ENCODE peak calls at places on chromosomes 7 and 10, in six cellular contexts. S, Z, Y, K, U and O are unnamed samples.

GRCh38 chr7:123460616-123461015 is 73.8 kb downstream of the IQUB start:
- DNase-seq in S (peak; percentile 46), Z (no peak), Y (no peak), K (no peak), U (no peak), O (peak; percentile 10)

GRCh38 chr10:43239756-43240155 is 27.1 kb downstream of the RASGEF1A start:
- DNase-seq in S (no peak), Z (no peak), Y (no peak), K (no peak), U (no peak), O (no peak)

GRCh38 chr7:157022681-157023588 is 12.5 kb upstream of the MNX1 start:
- DNase-seq in S (no peak), Z (peak; percentile 67), Y (peak; percentile 37), K (no peak), U (no peak), O (no peak)

GRCh38 chr10:96830511-96831199 is 1.4 kb upstream of the LCOR start:
- DNase-seq in S (peak; percentile 81), Z (peak; percentile 73), Y (peak; percentile 27), K (peak; percentile 75), U (peak; percentile 88), O (peak; percentile 65)

GRCh38 chr10:12400266-12400931 is 51.1 kb downstream of the CAMK1D start:
- DNase-seq in S (peak; percentile 79), Z (no peak), Y (no peak), K (no peak), U (no peak), O (no peak)

GRCh38 chr10:21079330-21079658 is 182.2 kb upstream of the NEBL start:
- DNase-seq in S (no peak), Z (no peak), Y (no peak), K (no peak), U (no peak), O (no peak)

GRCh38 chr7:44144426-44144967 is 3.4 kb upstream of the MYL7 start:
- DNase-seq in S (no peak), Z (no peak), Y (peak; percentile 29), K (no peak), U (no peak), O (no peak)

GRCh38 chr10:8637640-8638039 is 583.2 kb downstream of the GATA3 start:
- DNase-seq in S (no peak), Z (no peak), Y (no peak), K (no peak), U (no peak), O (no peak)

GRCh38 chr7:72544486-72544885 is 132.3 kb upstream of the CALN1 start:
- DNase-seq in S (no peak), Z (no peak), Y (no peak), K (no peak), U (no peak), O (no peak)

GRCh38 chr10:112826018-112826697 is 123.9 kb upstream of the TCF7L2 start:
- DNase-seq in S (no peak), Z (no peak), Y (peak; percentile 44), K (no peak), U (no peak), O (no peak)

GRCh38 chr10:32417906-32418547 is 27.9 kb upstream of the CCDC7 start:
- DNase-seq in S (no peak), Z (no peak), Y (no peak), K (no peak), U (no peak), O (peak; percentile 77)

GRCh38 chr10:43461950-43462349 is 25.0 kb downstream of the ZNF487 start:
- DNase-seq in S (peak; percentile 95), Z (peak; percentile 86), Y (peak; percentile 71), K (peak; percentile 80), U (peak; percentile 84), O (peak; percentile 87)

GRCh38 chr7:134458806-134459698 is at the start of gene AKR1B1:
- DNase-seq in S (no peak), Z (peak; percentile 95), Y (peak; percentile 99), K (peak; percentile 54), U (peak; percentile 98), O (peak; percentile 94)

GRCh38 chr7:131293018-131293417 is 34.7 kb upstream of the MKLN1 start:
- DNase-seq in S (no peak), Z (no peak), Y (no peak), K (no peak), U (no peak), O (peak; percentile 85)

GRCh38 chr10:97549587-97550322 is 22.8 kb upstream of the ANKRD2 start:
- DNase-seq in S (no peak), Z (peak; percentile 69), Y (peak; percentile 56), K (no peak), U (no peak), O (peak; percentile 34)

GRCh38 chr7:132618956-132619305 is 42.7 kb upstream of the PLXNA4 start:
- DNase-seq in S (peak; percentile 18), Z (no peak), Y (no peak), K (no peak), U (no peak), O (peak; percentile 66)

GRCh38 chr7:28618383-28618782 is 206.1 kb downstream of the CREB5 start:
- DNase-seq in S (no peak), Z (no peak), Y (peak; percentile 70), K (no peak), U (no peak), O (no peak)

GRCh38 chr10:810351-810846 is 120.9 kb upstream of the DIP2C start:
- DNase-seq in S (no peak), Z (peak; percentile 76), Y (peak; percentile 71), K (no peak), U (peak; percentile 27), O (no peak)

GRCh38 chr10:12041766-12042408 is 722 bp downstream of the UPF2 start:
- DNase-seq in S (peak; percentile 11), Z (peak; percentile 20), Y (no peak), K (no peak), U (peak; percentile 57), O (peak; percentile 68)

GRCh38 chr7:157538735-157539134 is 201.9 kb downstream of the DNAJB6 start:
- DNase-seq in S (no peak), Z (no peak), Y (no peak), K (no peak), U (no peak), O (no peak)

GRCh38 chr7:95246935-95247370 is 77.4 kb downstream of the PON1 start:
- DNase-seq in S (peak; percentile 73), Z (peak; percentile 88), Y (peak; percentile 55), K (peak; percentile 54), U (peak; percentile 75), O (peak; percentile 81)

GRCh38 chr10:35502697-35503096 is 102.4 kb upstream of the GJD4 start:
- DNase-seq in S (no peak), Z (no peak), Y (no peak), K (no peak), U (no peak), O (no peak)
- H4K20me1 ChIP-seq in S (peaks cover 8% of the 10 kb centered on the region), Z (peaks cover 43% of the 10 kb centered on the region), Y (peaks cover 23% of the 10 kb centered on the region), K (no peaks in the 10 kb centered on the region), U (no peaks in the 10 kb centered on the region), O (no peaks in the 10 kb centered on the region)

DNA sequence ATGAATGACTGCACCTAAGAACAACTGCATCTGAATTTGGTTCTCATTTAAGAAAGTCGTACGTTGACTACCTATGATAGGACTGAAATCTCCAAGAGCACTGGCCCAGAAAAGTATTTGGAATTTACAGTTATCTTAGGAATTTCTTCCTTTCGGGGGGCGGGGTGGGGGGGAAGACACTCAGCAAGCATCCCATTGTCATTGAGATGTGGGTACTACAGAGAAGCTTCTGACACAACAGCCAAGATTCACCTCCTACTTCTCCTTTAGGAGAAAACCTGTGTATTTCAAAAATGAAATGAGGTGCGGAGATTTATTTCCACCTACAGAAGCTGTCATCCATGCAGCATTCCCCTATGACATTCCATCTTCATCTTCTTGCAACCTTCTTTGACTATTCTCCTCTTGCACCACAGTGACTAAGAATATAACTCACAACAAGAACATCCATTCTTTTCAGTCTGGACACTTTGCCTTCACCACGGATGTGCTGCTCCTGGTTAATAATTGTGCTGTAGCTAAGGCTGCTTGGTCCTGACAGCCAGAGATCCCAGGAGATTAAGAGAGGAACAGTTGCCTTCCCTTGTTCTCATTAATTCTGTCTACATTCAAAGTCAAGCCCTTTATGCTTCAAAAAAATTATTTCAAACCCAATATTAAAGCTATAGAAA is 98.5 kb upstream of the FRMD4A start:
- DNase-seq in S (no peak), Z (peak; percentile 28), Y (no peak), K (no peak), U (no peak), O (no peak)
- H3K9ac ChIP-seq in S (no peak overlapping the region), Z (no peak overlapping the region), Y (no peak overlapping the region), K (no peak overlapping the region), U (no peak overlapping the region), O (no peak overlapping the region)

GRCh38 chr10:52314007-52314821 is at the start of gene DKK1:
- DNase-seq in S (peak; percentile 100), Z (peak; percentile 87), Y (peak; percentile 89), K (peak; percentile 86), U (peak; percentile 85), O (peak; percentile 92)

GRCh38 chr10:52312999-52313349 is 1.1 kb upstream of the DKK1 start:
- DNase-seq in S (no peak), Z (peak; percentile 24), Y (no peak), K (no peak), U (peak; percentile 27), O (peak; percentile 24)

GRCh38 chr10:52313350-52314006 is 603 bp upstream of the DKK1 start:
- DNase-seq in S (no peak), Z (peak; percentile 46), Y (peak; percentile 58), K (peak; percentile 55), U (peak; percentile 69), O (peak; percentile 27)

DNA sequence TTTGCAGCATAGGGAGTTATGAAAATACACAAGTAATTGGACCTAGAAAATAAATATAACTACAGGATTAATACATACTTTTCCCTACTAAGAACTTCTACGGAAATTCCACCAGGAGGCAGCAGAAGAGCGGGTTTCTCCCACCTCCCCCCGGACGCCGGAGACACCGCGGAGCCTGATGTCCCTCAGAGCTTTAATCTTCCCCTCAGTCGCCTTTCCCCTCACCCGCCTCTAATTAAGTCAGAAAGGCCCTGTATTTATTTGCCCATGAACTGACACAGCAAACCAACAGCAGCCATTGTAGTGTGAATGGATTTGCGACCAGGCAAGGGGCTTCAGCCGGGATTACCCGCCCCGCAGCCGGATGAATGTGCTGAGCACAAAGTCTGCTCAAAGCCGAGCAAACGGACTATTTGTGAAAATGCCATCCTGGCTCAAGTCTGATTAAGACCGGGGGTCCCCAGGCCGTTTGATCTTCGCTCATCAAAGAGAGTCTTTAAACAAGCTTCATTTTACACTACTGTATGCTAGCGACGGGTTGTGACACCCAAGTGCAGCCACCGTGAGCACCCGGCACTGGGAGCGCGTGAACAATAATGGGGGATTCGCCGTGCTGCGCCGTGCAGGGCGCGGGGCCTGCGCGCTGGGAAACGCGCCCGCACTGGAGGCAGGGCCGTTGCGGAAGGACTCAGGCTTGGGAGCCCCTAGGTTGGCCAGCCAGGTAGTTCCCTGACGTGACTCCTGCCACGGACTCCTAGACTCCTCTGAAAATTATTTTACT is 5.6 kb upstream of the DKK1 start:
- DNase-seq in S (peak; percentile 94), Z (peak; percentile 92), Y (peak; percentile 88), K (no peak), U (peak; percentile 70), O (peak; percentile 87)
- TF ChIP-seq EZH2phosphoT487 in S (no peak), Z (peak; percentile 28), Y (no peak), K (no peak), U (no peak), O (no peak)

GRCh38 chr7:2817456-2817855 is 26.7 kb downstream of the GNA12 start:
- DNase-seq in S (no peak), Z (no peak), Y (no peak), K (no peak), U (no peak), O (no peak)

GRCh38 chr7:2820508-2820934 is 23.6 kb downstream of the GNA12 start:
- DNase-seq in S (peak; percentile 92), Z (no peak), Y (no peak), K (no peak), U (no peak), O (peak; percentile 94)

GRCh38 chr7:2819954-2820397 is 24.1 kb downstream of the GNA12 start:
- DNase-seq in S (no peak), Z (no peak), Y (no peak), K (no peak), U (no peak), O (no peak)

GRCh38 chr7:2819161-2819953 is 24.8 kb downstream of the GNA12 start:
- DNase-seq in S (peak; percentile 8), Z (no peak), Y (no peak), K (no peak), U (no peak), O (no peak)

GRCh38 chr7:2818653-2819052 is 25.5 kb downstream of the GNA12 start:
- DNase-seq in S (no peak), Z (peak; percentile 27), Y (no peak), K (no peak), U (no peak), O (no peak)
- H4K20me1 ChIP-seq in S (no peaks in the 10 kb centered on the region), Z (peaks cover 37% of the 10 kb centered on the region), Y (peaks cover 5% of the 10 kb centered on the region), K (no peaks in the 10 kb centered on the region), U (no peaks in the 10 kb centered on the region), O (no peaks in the 10 kb centered on the region)